ENCODE peak calls at places on chromosome 21, in nine cellular contexts. V is A549; Q is activated T-cell treated with anti-CD3 and anti-CD28 coated beads, Interleukin-2, amount 50 U/mL, for 72 hours; Y is NCI-H1417; I is stimulated activated CD4-positive, alpha-beta T cell treated with anti-CD3 and anti-CD28 coated beads, Interleukin-1b, Interleukin-23, amount 100 ng/mL, for 24 hours; F is GOT3; E is GM04504; J is OCI-LY7; X is AG04450. U is an unnamed sample.

GRCh38 chr21:32520885-32521735 is 64.2 kb downstream of the TCP10L start:
- DNase-seq in Y (no peak), E (peak), Q (no peak), X (peak), F (peak), V (peak), I (no peak), J (no peak), U (no peak)

GRCh38 chr21:41820384-41821080 is 53.7 kb upstream of the RIPK4 start:
- DNase-seq in E (no peak), V (no peak), I (no peak), Q (no peak), Y (no peak), X (no peak), F (no peak), J (no peak), U (no peak)

GRCh38 chr21:35559128-35559831 is 501.0 kb downstream of the SETD4 start:
- DNase-seq in Q (no peak), V (no peak), I (no peak), X (peak), J (no peak), Y (no peak), E (peak), F (no peak), U (no peak)

GRCh38 chr21:30839304-30839703 is 9.7 kb upstream of the KRTAP7-1 start:
- DNase-seq in X (no peak), F (no peak), V (peak), I (no peak), J (peak), Y (peak), Q (peak), E (no peak), U (no peak)

GRCh38 chr21:40852563-40852962 is 5.6 kb upstream of the DSCAM start:
- DNase-seq in F (no peak), V (no peak), E (no peak), Q (no peak), J (no peak), Y (no peak), X (no peak), I (no peak), U (no peak)

GRCh38 chr21:34191876-34192275 is 118.5 kb downstream of the MRPS6 start:
- DNase-seq in E (no peak), J (no peak), V (no peak), Y (no peak), I (no peak), Q (no peak), F (no peak), X (no peak), U (no peak)

GRCh38 chr21:25837545-25838263 is 102.9 kb downstream of the GABPA start:
- DNase-seq in Y (no peak), J (no peak), X (peak), Q (no peak), E (peak), F (no peak), V (no peak), I (no peak), U (no peak)

GRCh38 chr21:36744560-36745231 is 45.8 kb downstream of the SIM2 start:
- DNase-seq in Q (no peak), I (no peak), Y (no peak), X (no peak), F (no peak), V (no peak), J (no peak), E (no peak), U (no peak)

GRCh38 chr21:39385299-39386145 is 36.6 kb upstream of the HMGN1 start:
- DNase-seq in V (peak), Q (peak), E (peak), X (peak), F (no peak), Y (no peak), I (peak), J (no peak), U (peak)

GRCh38 chr21:16192900-16193299 is 463.1 kb downstream of the USP25 start:
- DNase-seq in Q (no peak), E (no peak), X (no peak), F (no peak), Y (no peak), V (peak), J (no peak), I (no peak), U (peak)

GRCh38 chr21:35563885-35564451 is 496.4 kb downstream of the SETD4 start:
- DNase-seq in Q (no peak), X (peak), F (peak), J (no peak), V (no peak), E (peak), I (no peak), Y (peak), U (no peak)

GRCh38 chr21:44959376-44960091 is 19.7 kb downstream of the SLX9 start:
- DNase-seq in E (no peak), Y (no peak), X (no peak), I (no peak), J (no peak), F (no peak), Q (no peak), V (no peak), U (no peak)